ENCODE peak calls at places on chromosomes 13 and 19, in seven cellular contexts. Y is HCT116, W is GM12878, H is H1, C is SK-N-SH, D is HepG2, F is K562. R is an unnamed sample.

GRCh38 chr19:39297931-39298634 is 1.9 kb downstream of the IFNL1 start:
- DNase-seq in W (no peak), H (no peak), Y (no peak), D (no peak), F (no peak), C (no peak), R (no peak)

GRCh38 chr19:16258440-16258903 is 60.8 kb downstream of the AP1M1 start:
- DNase-seq in H (no peak), Y (no peak), F (peak), C (peak), D (no peak), W (no peak), R (no peak)

GRCh38 chr19:4969772-4970531 is 1.0 kb downstream of the KDM4B start:
- DNase-seq in F (no peak), C (peak), Y (no peak), H (peak), W (peak), D (no peak), R (no peak)

GRCh38 chr13:100751826-100752225 is 77.2 kb upstream of the TMTC4 start:
- DNase-seq in W (no peak), F (no peak), H (peak), Y (no peak), C (peak), D (peak), R (no peak)

GRCh38 chr13:41006296-41006695 is 12.8 kb downstream of the ELF1 start:
- DNase-seq in H (no peak), C (no peak), F (no peak), W (no peak), Y (no peak), D (no peak), R (no peak)

GRCh38 chr13:43977911-43978310 is 98.2 kb downstream of the LACC1 start:
- DNase-seq in H (no peak), D (no peak), F (no peak), W (no peak), C (no peak), Y (no peak), R (no peak)

GRCh38 chr19:658916-659839 is 3.8 kb downstream of the RNF126 start:
- DNase-seq in C (no peak), H (no peak), F (peak), W (no peak), Y (no peak), D (no peak), R (no peak)

GRCh38 chr13:91946498-91947070 is 548.2 kb downstream of the GPC5 start:
- DNase-seq in Y (no peak), F (no peak), W (no peak), C (peak), H (no peak), D (peak), R (peak)

GRCh38 chr13:80338781-80339577 is 1.9 kb downstream of the SPRY2 start:
- DNase-seq in F (peak), Y (no peak), D (peak), W (no peak), C (peak), H (peak), R (no peak)

GRCh38 chr19:4064551-4065260 is 2.0 kb downstream of the ZBTB7A start:
- DNase-seq in W (no peak), C (peak), F (peak), H (no peak), Y (no peak), D (no peak), R (no peak)

GRCh38 chr13:95007322-95007721 is 293.9 kb downstream of the ABCC4 start:
- DNase-seq in C (no peak), F (no peak), D (no peak), H (no peak), W (no peak), Y (no peak), R (no peak)

GRCh38 chr13:94345374-94346195 is 133.9 kb downstream of the DCT start:
- DNase-seq in C (peak), H (no peak), W (no peak), F (no peak), D (peak), Y (no peak), R (peak)

GRCh38 chr13:79353698-79354097 is 52.4 kb downstream of the RBM26 start:
- DNase-seq in Y (no peak), H (no peak), C (no peak), F (no peak), D (no peak), W (no peak), R (no peak)

GRCh38 chr13:51006067-51006800 is 96.6 kb downstream of the RNASEH2B start:
- DNase-seq in H (no peak), W (no peak), D (peak), C (no peak), F (no peak), Y (no peak), R (no peak)

GRCh38 chr19:50992666-50993035 is 8.8 kb downstream of the KLK8 start:
- DNase-seq in F (no peak), C (no peak), D (no peak), Y (no peak), H (no peak), W (no peak), R (no peak)

GRCh38 chr13:29110003-29110402 is 289.9 kb downstream of the MTUS2 start:
- DNase-seq in C (no peak), F (no peak), D (no peak), H (no peak), Y (no peak), W (no peak), R (no peak)

GRCh38 chr13:95304446-95304845 is 3.2 kb upstream of the ABCC4 start:
- DNase-seq in F (no peak), H (no peak), D (no peak), Y (no peak), C (no peak), W (no peak), R (no peak)

GRCh38 chr13:36778083-36778671 is 40.8 kb upstream of the RFXAP start:
- DNase-seq in H (peak), F (no peak), Y (no peak), D (peak), C (no peak), W (peak), R (no peak)

GRCh38 chr19:5880604-5881078 is 10.3 kb upstream of the FUT5 start:
- DNase-seq in D (peak), W (no peak), Y (no peak), F (no peak), H (no peak), C (no peak), R (no peak)

GRCh38 chr19:13053238-13053637 is 49.4 kb downstream of the LYL1 start:
- DNase-seq in H (no peak), C (no peak), D (no peak), F (no peak), W (no peak), Y (no peak), R (no peak)

GRCh38 chr13:61477619-61478018 is 62.0 kb upstream of the PCDH20 start:
- DNase-seq in Y (no peak), H (no peak), D (no peak), F (no peak), C (no peak), W (no peak), R (no peak)

GRCh38 chr13:89393758-89394157 is 1722.6 kb downstream of the SLITRK5 start:
- DNase-seq in C (no peak), W (no peak), F (no peak), Y (no peak), H (no peak), D (no peak), R (no peak)

GRCh38 chr19:10329555-10329954 is 3.8 kb downstream of the RAVER1 start:
- DNase-seq in H (no peak), Y (no peak), F (no peak), C (no peak), W (no peak), D (no peak), R (no peak)

GRCh38 chr13:50376895-50377575 is 361.8 kb downstream of the KCNRG start:
- DNase-seq in Y (no peak), F (no peak), D (peak), H (peak), W (no peak), C (no peak), R (peak)

GRCh38 chr13:27131202-27131623 is 40.4 kb downstream of the USP12 start:
- DNase-seq in D (no peak), C (no peak), W (peak), F (peak), Y (peak), H (no peak), R (no peak)

GRCh38 chr19:246551-246950 is 44.7 kb downstream of the PLPP2 start:
- DNase-seq in W (no peak), Y (no peak), C (peak), H (peak), D (no peak), F (no peak), R (no peak)

GRCh38 chr19:38529610-38530009 is 88.1 kb downstream of the MAP4K1 start:
- DNase-seq in H (no peak), F (no peak), C (no peak), D (no peak), W (no peak), Y (no peak), R (no peak)

GRCh38 chr13:78228940-78229339 is 310.3 kb upstream of the EDNRB start:
- DNase-seq in F (no peak), Y (no peak), H (no peak), D (no peak), W (no peak), C (no peak), R (no peak)

GRCh38 chr19:11737964-11738745 is 591 bp downstream of the ZNF823 start:
- DNase-seq in C (peak), Y (no peak), F (peak), D (peak), H (peak), W (no peak), R (no peak)

GRCh38 chr13:113906566-113906965 is 42.7 kb upstream of the GAS6 start:
- DNase-seq in F (no peak), D (no peak), C (no peak), W (no peak), H (peak), Y (no peak), R (no peak)

GRCh38 chr13:113904411-113904810 is 40.5 kb upstream of the GAS6 start:
- DNase-seq in Y (no peak), D (peak), H (peak), F (no peak), C (no peak), W (no peak), R (no peak)

GRCh38 chr13:113905018-113905417 is 41.1 kb upstream of the GAS6 start:
- DNase-seq in F (no peak), W (no peak), C (no peak), H (no peak), Y (no peak), D (no peak), R (no peak)

GRCh38 chr13:113905942-113906341 is 42.1 kb upstream of the GAS6 start:
- DNase-seq in H (no peak), Y (no peak), F (no peak), W (no peak), C (no peak), D (no peak), R (no peak)

DNA sequence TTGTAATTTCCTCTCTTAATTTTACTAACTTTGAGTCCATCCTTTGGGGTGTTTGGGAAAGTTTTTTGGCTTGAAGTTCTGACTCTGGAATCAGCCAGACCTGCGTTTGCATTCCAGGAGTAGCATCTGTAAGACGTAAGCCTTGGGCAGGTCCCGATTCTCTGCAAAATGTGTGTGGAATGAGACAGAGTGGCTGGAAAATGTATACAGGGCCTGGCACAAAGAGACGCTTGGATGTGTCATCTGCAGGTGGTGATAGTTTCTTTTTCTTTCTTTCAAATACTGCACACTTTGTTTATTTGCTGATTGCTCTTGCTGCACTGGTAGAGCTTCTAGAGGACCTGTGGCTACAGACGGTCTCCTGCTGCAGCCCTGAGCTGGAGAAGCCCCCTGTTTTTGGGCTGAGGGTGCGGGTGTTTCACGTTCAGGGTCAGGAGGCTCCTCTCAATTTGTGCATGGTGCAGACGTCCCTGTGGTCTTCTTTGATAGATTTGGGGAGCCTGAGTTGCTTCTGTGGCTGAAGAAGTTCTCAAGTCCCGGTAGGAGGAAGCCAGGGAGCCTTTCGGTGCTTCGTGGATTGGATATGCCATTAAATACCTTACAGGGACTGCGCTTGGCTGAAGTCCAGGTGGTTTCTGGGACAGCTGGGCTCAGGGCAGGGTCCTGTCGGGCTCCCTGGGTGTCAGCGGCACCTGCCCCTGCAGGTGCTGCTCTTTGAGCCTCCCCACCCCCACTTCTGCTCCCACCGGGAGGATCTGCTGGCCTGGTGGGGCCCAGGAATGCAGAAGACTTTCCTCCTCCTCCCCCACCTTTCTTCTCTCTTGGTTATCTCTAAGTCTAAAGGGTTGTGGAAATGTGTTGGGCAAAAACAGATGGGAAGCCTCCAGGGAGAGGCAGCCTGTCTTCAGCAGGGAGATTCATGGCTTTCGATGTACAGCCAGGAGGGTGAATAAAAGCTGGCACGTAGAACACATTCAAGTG is 44.1 kb upstream of the GAS6 start:
- DNase-seq in D (no peak), H (no peak), Y (no peak), C (no peak), W (no peak), F (no peak), R (no peak)
- TF ChIP-seq JUND in D (no peak), H (no peak), Y (no peak), C (peak), W (no peak), F (no peak), R (no peak)

GRCh38 chr13:112056739-112057433 is 10.1 kb upstream of the SOX1 start:
- DNase-seq in F (no peak), D (no peak), C (peak), Y (no peak), H (peak), W (no peak), R (no peak)
- TF ChIP-seq JUND in F (no peak), D (no peak), C (no peak), Y (no peak), H (no peak), W (no peak), R (no peak)

DNA sequence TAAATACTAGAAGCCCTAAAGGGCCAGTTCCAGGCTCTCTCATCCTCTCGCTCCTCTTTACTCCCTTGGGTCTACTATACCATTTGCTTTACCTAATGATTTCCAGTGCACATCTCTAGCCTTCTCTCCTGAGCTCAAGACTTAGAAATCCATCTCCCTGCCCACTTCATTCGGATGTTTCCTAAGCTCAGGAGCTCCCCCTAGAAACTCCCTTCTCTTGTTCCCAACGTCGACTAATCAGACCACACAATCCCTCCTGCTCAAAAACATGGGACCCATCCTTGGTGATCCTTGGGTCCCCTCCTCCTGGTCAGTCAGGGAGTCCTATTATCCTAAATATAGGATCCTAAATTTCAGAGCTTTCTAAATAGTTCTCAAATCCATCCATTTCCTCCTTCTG is 21.1 kb upstream of the STK24 start:
- DNase-seq in C (no peak), H (no peak), W (no peak), D (peak), Y (no peak), F (no peak), R (peak)
- TF ChIP-seq JUND in C (no peak), H (no peak), W (no peak), D (no peak), Y (no peak), F (no peak), R (no peak)

DNA sequence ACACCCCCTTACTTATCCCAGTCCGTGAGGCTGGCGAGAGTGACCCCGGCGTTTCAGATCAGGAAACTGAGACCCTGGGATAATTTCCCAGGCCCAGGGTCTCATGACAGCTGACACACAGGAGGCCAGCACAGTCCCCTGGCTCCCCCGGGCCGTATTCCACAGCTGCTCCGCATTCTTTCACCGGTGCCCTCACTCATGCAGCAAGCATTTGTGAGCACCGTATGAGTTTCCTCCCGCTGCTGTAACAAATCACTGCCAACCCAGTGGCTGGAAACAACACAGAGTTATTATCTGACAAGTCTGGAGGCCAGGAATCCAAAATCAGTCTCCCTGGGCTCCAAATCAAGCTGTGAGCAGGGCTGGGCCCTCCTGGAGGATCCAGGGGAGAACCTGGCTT is 21.3 kb downstream of the GADD45B start:
- DNase-seq in D (no peak), C (no peak), H (no peak), F (no peak), W (no peak), Y (no peak), R (no peak)
- TF ChIP-seq JUND in D (no peak), C (no peak), H (no peak), F (no peak), W (no peak), Y (no peak), R (no peak)

DNA sequence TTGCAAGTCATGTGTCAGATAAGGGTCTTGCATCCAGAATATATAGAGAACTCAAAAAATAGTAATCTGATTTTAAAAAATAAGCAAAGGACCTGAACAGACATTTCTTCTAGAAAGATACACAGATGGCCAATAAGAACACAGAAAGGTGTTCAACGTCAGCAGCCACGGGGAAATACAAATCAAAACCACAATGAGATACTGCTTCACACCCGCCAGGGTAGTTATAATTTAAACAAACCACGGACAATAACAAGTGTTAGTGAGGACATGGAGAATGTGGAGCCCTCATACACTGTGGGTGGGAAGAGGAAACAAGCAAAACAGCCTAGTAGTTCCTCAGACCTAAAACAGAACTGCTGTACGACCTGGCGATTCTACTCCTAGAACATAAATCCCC is 26.6 kb upstream of the NAPA start:
- DNase-seq in C (no peak), Y (no peak), H (no peak), F (no peak), W (peak), D (no peak), R (no peak)
- TF ChIP-seq JUND in C (no peak), Y (no peak), H (no peak), F (no peak), W (no peak), D (no peak), R (no peak)